ENCODE peak calls at places on chromosomes 2 and 18, in eight cellular contexts. O is fibroblast of lung, L is dorsolateral prefrontal cortex, D is kidney, J is neural progenitor cell, Z is fibroblast of the aortic adventitia, B is HFF-Myc, A is left lung. P is an unnamed sample.

GRCh38 chr2:150351922-150352321 is 135.5 kb downstream of the RND3 start:
- DNase-seq in A (no peak), Z (no peak), L (no peak), D (no peak), B (no peak), J (no peak), O (no peak), P (no peak)

GRCh38 chr2:158457826-158458616 is 1.3 kb downstream of the PKP4 start:
- DNase-seq in D (peak; percentile 93), Z (peak; percentile 47), J (peak; percentile 95), O (peak; percentile 63), B (no peak), L (peak; percentile 74), A (peak; percentile 95), P (peak; percentile 87)

GRCh38 chr2:69667805-69668382 is 24.4 kb upstream of the AAK1 start:
- DNase-seq in J (no peak), B (no peak), D (no peak), Z (peak; percentile 36), A (no peak), O (peak; percentile 53), L (no peak), P (no peak)

GRCh38 chr18:67463829-67464228 is 52.7 kb downstream of the DSEL start:
- DNase-seq in B (no peak), L (no peak), J (no peak), O (no peak), Z (no peak), D (no peak), A (no peak), P (no peak)

GRCh38 chr2:54497738-54498680 is 41.9 kb downstream of the SPTBN1 start:
- DNase-seq in O (no peak), A (no peak), B (peak; percentile 29), L (no peak), J (peak; percentile 35), Z (peak; percentile 65), D (no peak), P (no peak)

GRCh38 chr18:47513614-47514013 is 262.2 kb upstream of the SKOR2 start:
- DNase-seq in O (no peak), A (no peak), L (no peak), D (no peak), J (no peak), Z (no peak), B (no peak), P (no peak)

GRCh38 chr18:63586431-63586830 is 712 bp upstream of the SERPINB13 start:
- DNase-seq in Z (no peak), J (no peak), D (no peak), O (no peak), B (no peak), L (no peak), A (no peak), P (no peak)

GRCh38 chr2:101063352-101063751 is 61.3 kb downstream of the RPL31 start:
- DNase-seq in L (no peak), Z (peak; percentile 98), O (peak; percentile 61), B (no peak), D (no peak), A (no peak), J (no peak), P (no peak)

GRCh38 chr2:37499113-37499512 is 154.7 kb downstream of the QPCT start:
- DNase-seq in B (no peak), Z (no peak), J (no peak), A (no peak), L (no peak), D (no peak), O (no peak), P (no peak)

GRCh38 chr18:6547476-6547875 is 132.8 kb upstream of the L3MBTL4 start:
- DNase-seq in J (no peak), A (no peak), L (no peak), D (no peak), B (no peak), O (no peak), Z (no peak), P (no peak)

GRCh38 chr2:73225513-73226360 is 7.3 kb downstream of the PRADC1 start:
- DNase-seq in L (no peak), O (no peak), A (no peak), B (no peak), D (no peak), Z (no peak), J (no peak), P (no peak)

GRCh38 chr2:75853441-75853840 is 142.7 kb upstream of the GCFC2 start:
- DNase-seq in Z (no peak), B (no peak), A (no peak), J (no peak), O (peak; percentile 87), D (no peak), L (no peak), P (no peak)

GRCh38 chr2:200787351-200788128 is 24.2 kb upstream of the BZW1 start:
- DNase-seq in J (no peak), B (peak; percentile 65), L (no peak), Z (peak; percentile 97), A (no peak), D (no peak), O (peak; percentile 97), P (no peak)

GRCh38 chr2:12727641-12728040 is 10.9 kb downstream of the TRIB2 start:
- DNase-seq in Z (no peak), J (no peak), B (no peak), D (peak; percentile 43), O (no peak), A (no peak), L (no peak), P (no peak)

GRCh38 chr2:58032016-58032750 is 14.4 kb upstream of the VRK2 start:
- DNase-seq in L (no peak), D (no peak), A (no peak), B (no peak), O (peak; percentile 76), Z (no peak), J (no peak), P (no peak)

GRCh38 chr18:60485207-60485606 is 112.6 kb upstream of the MC4R start:
- DNase-seq in L (no peak), B (no peak), O (peak; percentile 82), A (no peak), Z (peak; percentile 39), D (no peak), J (no peak), P (no peak)

GRCh38 chr18:78980777-78981651 is 1.4 kb downstream of the SALL3 start:
- DNase-seq in O (peak; percentile 50), L (no peak), A (peak; percentile 62), D (no peak), Z (no peak), B (no peak), J (peak; percentile 68), P (no peak)

GRCh38 chr2:219368690-219369108 is 19.0 kb downstream of the DNPEP start:
- DNase-seq in D (no peak), A (no peak), L (no peak), J (no peak), B (peak; percentile 31), Z (peak; percentile 98), O (peak; percentile 96), P (no peak)

GRCh38 chr18:55096261-55097026 is 137.2 kb upstream of the CCDC68 start:
- DNase-seq in L (peak; percentile 67), Z (peak; percentile 69), A (no peak), D (no peak), O (peak; percentile 80), B (peak; percentile 85), J (peak; percentile 69), P (peak; percentile 43)

GRCh38 chr2:105929506-105929905 is 184.8 kb downstream of the NCK2 start:
- DNase-seq in J (no peak), A (no peak), L (no peak), O (peak; percentile 5), B (no peak), Z (no peak), D (no peak), P (no peak)

GRCh38 chr2:157627594-157628281 is 926 bp downstream of the ACVR1C start:
- DNase-seq in Z (peak; percentile 2), D (no peak), O (peak; percentile 44), B (no peak), A (no peak), L (peak; percentile 49), J (peak; percentile 44), P (peak; percentile 52)

DNA sequence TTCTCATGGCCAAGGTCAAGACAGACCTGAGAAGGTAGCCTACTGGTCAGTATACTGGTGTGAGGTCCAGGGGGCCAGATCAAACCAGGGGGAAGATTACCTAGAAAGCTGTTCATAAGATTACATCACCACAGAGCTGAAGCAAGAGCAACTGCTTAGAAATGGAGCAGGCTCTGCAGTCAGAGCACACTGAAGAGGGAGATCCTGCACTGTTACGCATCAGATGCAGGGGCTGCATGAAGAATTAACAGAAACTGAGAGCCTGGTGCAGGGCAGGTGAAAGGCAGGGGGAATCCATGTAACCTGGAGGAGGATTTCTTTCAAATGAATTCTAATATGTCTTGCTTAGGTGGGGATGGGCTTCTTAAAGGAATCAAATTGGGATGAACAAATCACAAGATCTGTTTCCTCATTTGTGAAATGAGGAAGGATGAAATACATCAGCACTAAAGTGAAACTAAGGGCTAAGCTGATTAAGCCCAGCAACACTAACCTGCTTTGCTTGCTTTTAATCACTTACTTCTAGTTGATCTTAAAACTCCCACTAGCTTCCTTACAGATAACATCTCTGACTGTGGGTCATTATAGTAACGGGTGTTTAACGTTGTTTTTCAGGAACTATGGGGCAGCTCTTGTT is 74.3 kb upstream of the ADAM23 start:
- DNase-seq in J (peak; percentile 25), D (no peak), Z (peak; percentile 10), L (no peak), O (no peak), A (no peak), B (no peak), P (no peak)
- H3K4me3 ChIP-seq in J (no peak overlapping the region), D (no peak overlapping the region), Z (no peak overlapping the region), L (peak overlapping the region; percentile 3), O (no peak overlapping the region), A (no peak overlapping the region), B (no peak overlapping the region), P (no peak overlapping the region)

GRCh38 chr2:156211318-156211717 is 121.2 kb downstream of the NR4A2 start:
- DNase-seq in O (no peak), Z (no peak), L (no peak), D (no peak), B (no peak), J (no peak), A (no peak), P (no peak)
- H3K4me3 ChIP-seq in O (no peak overlapping the region), Z (no peak overlapping the region), L (no peak overlapping the region), D (no peak overlapping the region), B (no peak overlapping the region), J (no peak overlapping the region), A (no peak overlapping the region), P (no peak overlapping the region)

DNA sequence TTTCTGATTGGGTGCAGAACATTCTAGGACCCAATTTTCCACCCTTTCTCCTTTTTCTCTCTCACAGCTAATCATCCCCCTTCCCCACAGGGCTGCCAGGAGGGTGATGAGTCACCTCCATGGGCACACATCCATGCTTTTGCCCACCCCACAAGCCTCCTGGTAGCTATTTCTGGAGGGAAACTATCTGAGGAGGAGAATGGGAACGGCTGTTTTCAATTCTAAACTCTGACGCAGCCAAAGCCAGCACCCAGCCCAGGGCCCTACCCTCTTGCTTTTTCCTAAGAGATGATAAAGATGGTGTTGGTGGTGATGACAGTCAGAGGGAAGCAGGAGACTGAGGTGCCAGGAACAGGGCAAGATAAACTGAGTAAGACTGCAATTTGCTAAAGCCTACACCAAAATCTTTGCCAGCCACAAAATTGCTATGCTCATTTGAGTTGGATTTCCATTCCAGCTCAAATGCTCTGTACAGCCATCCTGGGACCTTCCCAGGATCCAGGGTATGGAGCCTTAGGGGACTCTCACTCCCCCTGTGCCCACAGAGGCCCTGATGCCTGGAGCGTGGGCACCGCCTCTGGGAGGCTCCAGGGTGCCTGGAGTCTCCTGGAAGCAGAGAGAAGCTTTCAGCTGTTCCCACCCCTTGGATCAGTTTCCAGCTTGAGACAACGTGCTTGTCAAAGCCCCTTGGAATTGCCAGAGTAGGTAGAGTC is 62.0 kb upstream of the FZD7 start:
- DNase-seq in D (peak; percentile 34), B (peak; percentile 22), Z (peak; percentile 69), A (no peak), L (no peak), J (no peak), O (peak; percentile 71), P (no peak)
- H3K4me3 ChIP-seq in D (no peak overlapping the region), B (no peak overlapping the region), Z (no peak overlapping the region), A (no peak overlapping the region), L (no peak overlapping the region), J (no peak overlapping the region), O (no peak overlapping the region), P (no peak overlapping the region)

GRCh38 chr2:217952409-217952808 is 50.4 kb downstream of the TNS1 start:
- DNase-seq in D (no peak), B (no peak), J (no peak), Z (no peak), L (peak; percentile 16), A (no peak), O (no peak), P (no peak)
- H3K4me3 ChIP-seq in D (no peak overlapping the region), B (no peak overlapping the region), J (no peak overlapping the region), Z (no peak overlapping the region), L (no peak overlapping the region), A (no peak overlapping the region), O (no peak overlapping the region), P (no peak overlapping the region)

P was measured in mucosa of descending colon.